ENCODE peak calls at places on chromosomes 6 and 20, in eight cellular contexts. One of them, this sample, is unnamed.

GRCh38 chr6:33029297-33030184 is 20.1 kb upstream of the HLA-DOA start:
- DNase-seq in EH: peak
- DNase-seq in left cardiac atrium: peak
- DNase-seq in lung: peak
- DNase-seq in cardiac fibroblast: no peak
- DNase-seq in NCI-H510A treated with DMSO at 0.1 percent for 48 hours: no peak
- DNase-seq in NCI-H748 treated with DMSO at 0.1 percent for 48 hours: no peak
- DNase-seq in tibial nerve: peak
- DNase-seq in this sample: no peak

GRCh38 chr6:128235556-128235955 is 284.8 kb downstream of the PTPRK start:
- DNase-seq in EH: no peak
- DNase-seq in left cardiac atrium: no peak
- DNase-seq in lung: no peak
- DNase-seq in cardiac fibroblast: peak
- DNase-seq in NCI-H510A treated with DMSO at 0.1 percent for 48 hours: no peak
- DNase-seq in NCI-H748 treated with DMSO at 0.1 percent for 48 hours: no peak
- DNase-seq in tibial nerve: no peak
- DNase-seq in this sample: no peak

GRCh38 chr20:5835234-5835845 is 85.1 kb downstream of the SHLD1 start:
- DNase-seq in EH: peak
- DNase-seq in left cardiac atrium: peak
- DNase-seq in lung: no peak
- DNase-seq in cardiac fibroblast: peak
- DNase-seq in NCI-H510A treated with DMSO at 0.1 percent for 48 hours: no peak
- DNase-seq in NCI-H748 treated with DMSO at 0.1 percent for 48 hours: no peak
- DNase-seq in tibial nerve: no peak
- DNase-seq in this sample: no peak

GRCh38 chr20:33296206-33296605 is 13.2 kb downstream of the BPIFB1 start:
- DNase-seq in EH: no peak
- DNase-seq in left cardiac atrium: no peak
- DNase-seq in lung: no peak
- DNase-seq in cardiac fibroblast: peak
- DNase-seq in NCI-H510A treated with DMSO at 0.1 percent for 48 hours: no peak
- DNase-seq in NCI-H748 treated with DMSO at 0.1 percent for 48 hours: no peak
- DNase-seq in tibial nerve: no peak
- DNase-seq in this sample: no peak

GRCh38 chr20:1457992-1458391 is 8.7 kb downstream of the NSFL1C start:
- DNase-seq in EH: no peak
- DNase-seq in left cardiac atrium: no peak
- DNase-seq in lung: no peak
- DNase-seq in cardiac fibroblast: no peak
- DNase-seq in NCI-H510A treated with DMSO at 0.1 percent for 48 hours: no peak
- DNase-seq in NCI-H748 treated with DMSO at 0.1 percent for 48 hours: no peak
- DNase-seq in tibial nerve: no peak
- DNase-seq in this sample: no peak

GRCh38 chr6:89527634-89528033 is 94.7 kb downstream of the ANKRD6 start:
- DNase-seq in EH: no peak
- DNase-seq in left cardiac atrium: no peak
- DNase-seq in lung: no peak
- DNase-seq in cardiac fibroblast: peak
- DNase-seq in NCI-H510A treated with DMSO at 0.1 percent for 48 hours: no peak
- DNase-seq in NCI-H748 treated with DMSO at 0.1 percent for 48 hours: no peak
- DNase-seq in tibial nerve: no peak
- DNase-seq in this sample: no peak

GRCh38 chr20:62367483-62368302 is 581 bp upstream of the LAMA5 start:
- DNase-seq in EH: no peak
- DNase-seq in left cardiac atrium: peak
- DNase-seq in lung: no peak
- DNase-seq in cardiac fibroblast: no peak
- DNase-seq in NCI-H510A treated with DMSO at 0.1 percent for 48 hours: peak
- DNase-seq in NCI-H748 treated with DMSO at 0.1 percent for 48 hours: no peak
- DNase-seq in tibial nerve: no peak
- DNase-seq in this sample: no peak

GRCh38 chr6:43968110-43968965 is 158.9 kb downstream of the MRPL14 start:
- DNase-seq in EH: no peak
- DNase-seq in left cardiac atrium: no peak
- DNase-seq in lung: no peak
- DNase-seq in cardiac fibroblast: no peak
- DNase-seq in NCI-H510A treated with DMSO at 0.1 percent for 48 hours: no peak
- DNase-seq in NCI-H748 treated with DMSO at 0.1 percent for 48 hours: no peak
- DNase-seq in tibial nerve: no peak
- DNase-seq in this sample: peak

GRCh38 chr6:160667854-160668481 is 3.9 kb upstream of the LPA start:
- DNase-seq in EH: no peak
- DNase-seq in left cardiac atrium: no peak
- DNase-seq in lung: no peak
- DNase-seq in cardiac fibroblast: peak
- DNase-seq in NCI-H510A treated with DMSO at 0.1 percent for 48 hours: no peak
- DNase-seq in NCI-H748 treated with DMSO at 0.1 percent for 48 hours: peak
- DNase-seq in tibial nerve: no peak
- DNase-seq in this sample: peak

GRCh38 chr20:35497780-35498189 is 31.7 kb downstream of the C20orf173 start:
- DNase-seq in EH: no peak
- DNase-seq in left cardiac atrium: peak
- DNase-seq in lung: no peak
- DNase-seq in cardiac fibroblast: peak
- DNase-seq in NCI-H510A treated with DMSO at 0.1 percent for 48 hours: no peak
- DNase-seq in NCI-H748 treated with DMSO at 0.1 percent for 48 hours: no peak
- DNase-seq in tibial nerve: peak
- DNase-seq in this sample: no peak

GRCh38 chr20:35288325-35289060 is 3.7 kb downstream of the FAM83C start:
- DNase-seq in EH: no peak
- DNase-seq in left cardiac atrium: no peak
- DNase-seq in lung: no peak
- DNase-seq in cardiac fibroblast: no peak
- DNase-seq in NCI-H510A treated with DMSO at 0.1 percent for 48 hours: no peak
- DNase-seq in NCI-H748 treated with DMSO at 0.1 percent for 48 hours: no peak
- DNase-seq in tibial nerve: no peak
- DNase-seq in this sample: no peak

GRCh38 chr20:62929051-62929538 is 2.8 kb upstream of the DIDO1 start:
- DNase-seq in EH: peak
- DNase-seq in left cardiac atrium: peak
- DNase-seq in lung: peak
- DNase-seq in cardiac fibroblast: peak
- DNase-seq in NCI-H510A treated with DMSO at 0.1 percent for 48 hours: no peak
- DNase-seq in NCI-H748 treated with DMSO at 0.1 percent for 48 hours: no peak
- DNase-seq in tibial nerve: peak
- DNase-seq in this sample: peak

GRCh38 chr20:62063601-62063980 is 2.1 kb downstream of the TAF4 start:
- DNase-seq in EH: peak
- DNase-seq in left cardiac atrium: no peak
- DNase-seq in lung: no peak
- DNase-seq in cardiac fibroblast: peak
- DNase-seq in NCI-H510A treated with DMSO at 0.1 percent for 48 hours: peak
- DNase-seq in NCI-H748 treated with DMSO at 0.1 percent for 48 hours: no peak
- DNase-seq in tibial nerve: no peak
- DNase-seq in this sample: no peak

GRCh38 chr6:12748815-12749521 is 32.4 kb downstream of the PHACTR1 start:
- DNase-seq in EH: peak
- DNase-seq in left cardiac atrium: peak
- DNase-seq in lung: no peak
- DNase-seq in cardiac fibroblast: no peak
- DNase-seq in NCI-H510A treated with DMSO at 0.1 percent for 48 hours: no peak
- DNase-seq in NCI-H748 treated with DMSO at 0.1 percent for 48 hours: no peak
- DNase-seq in tibial nerve: no peak
- DNase-seq in this sample: peak

This sample was measured in H1.